ENCODE peak calls at places on chromosomes 13 and 19, in eight cellular contexts. M, C, P, H, F, Z, L and D are unnamed samples. For H3K4me1, the result is how much of the 10 kb centered on the place peaks cover.

GRCh38 chr13:31441804-31442487 is 242.2 kb downstream of the B3GLCT start:
- DNase-seq in P (no peak), L (peak), Z (peak), F (no peak), C (no peak), H (no peak), M (peak), D (peak)

GRCh38 chr19:1280588-1281269 is 4.9 kb upstream of the EFNA2 start:
- DNase-seq in Z (no peak), P (no peak), C (no peak), L (no peak), F (no peak), H (no peak), M (no peak), D (no peak)

GRCh38 chr13:94968040-94968756 is 255.9 kb upstream of the SOX21 start:
- DNase-seq in C (no peak), F (no peak), Z (no peak), L (no peak), M (no peak), P (no peak), H (peak), D (peak)

GRCh38 chr19:12603714-12604113 is 6.9 kb downstream of the ZNF490 start:
- DNase-seq in M (no peak), F (no peak), L (no peak), C (no peak), H (no peak), P (peak), Z (no peak), D (no peak)

GRCh38 chr13:50198508-50198907 is 183.3 kb downstream of the KCNRG start:
- DNase-seq in Z (no peak), M (no peak), F (peak), L (no peak), P (no peak), C (no peak), H (no peak), D (no peak)

GRCh38 chr13:30486230-30487074 is 20.7 kb upstream of the HMGB1 start:
- DNase-seq in Z (no peak), L (no peak), H (no peak), C (no peak), F (peak), M (no peak), P (peak), D (peak)

GRCh38 chr19:17336872-17337674 is at the start of gene GTPBP3:
- DNase-seq in Z (peak), M (peak), P (peak), H (peak), L (peak), C (peak), F (peak), D (peak)

GRCh38 chr19:29658221-29658991 is 6.9 kb upstream of the PLEKHF1 start:
- DNase-seq in C (no peak), L (no peak), H (no peak), F (no peak), P (no peak), Z (no peak), M (no peak), D (no peak)

GRCh38 chr19:876780-877314 is 16.1 kb downstream of the MED16 start:
- DNase-seq in P (no peak), L (no peak), C (no peak), M (no peak), Z (no peak), H (no peak), F (no peak), D (no peak)

GRCh38 chr19:40266912-40267600 is 18.1 kb downstream of the AKT2 start:
- DNase-seq in M (no peak), H (no peak), F (no peak), Z (no peak), L (no peak), P (no peak), C (no peak), D (no peak)

GRCh38 chr13:95644611-95645052 is at the start of gene DZIP1:
- DNase-seq in F (peak), L (peak), C (peak), P (peak), Z (peak), H (peak), M (peak), D (peak)

GRCh38 chr19:15810335-15810734 is 5.1 kb downstream of the OR10H1 start:
- DNase-seq in H (no peak), M (peak), C (no peak), P (peak), L (no peak), F (peak), Z (no peak), D (peak)

GRCh38 chr19:3710265-3710812 is 2.2 kb downstream of the TJP3 start:
- DNase-seq in C (peak), L (peak), Z (peak), H (no peak), M (peak), F (peak), P (peak), D (peak)

GRCh38 chr13:114049026-114049425 is 75.2 kb upstream of the C13orf46 start:
- DNase-seq in H (no peak), M (no peak), Z (no peak), L (no peak), F (no peak), C (no peak), P (peak), D (no peak)

GRCh38 chr13:73158851-73159250 is 100.0 kb downstream of the KLF5 start:
- DNase-seq in C (no peak), F (peak), H (no peak), P (no peak), L (no peak), M (no peak), Z (no peak), D (peak)

GRCh38 chr19:56837492-56837891 is 3.0 kb downstream of the PEG3 start:
- DNase-seq in F (peak), H (no peak), C (peak), Z (peak), P (peak), M (peak), L (peak), D (peak)

GRCh38 chr13:36848228-36848982 is 29.4 kb downstream of the RFXAP start:
- DNase-seq in Z (no peak), P (no peak), C (no peak), L (no peak), F (no peak), M (no peak), H (peak), D (no peak)

GRCh38 chr13:113584870-113585671 is 518 bp downstream of the TFDP1 start:
- DNase-seq in Z (no peak), M (no peak), L (no peak), F (peak), P (peak), H (peak), C (peak), D (peak)

GRCh38 chr19:4083677-4084546 is 17.2 kb upstream of the ZBTB7A start:
- DNase-seq in Z (no peak), H (no peak), P (peak), M (peak), F (peak), L (no peak), C (no peak), D (no peak)

GRCh38 chr13:39373108-39373507 is 229.9 kb downstream of the LHFPL6 start:
- DNase-seq in P (no peak), Z (no peak), M (no peak), F (no peak), H (no peak), C (no peak), L (no peak), D (no peak)

GRCh38 chr19:51727349-51727880 is 3.6 kb upstream of the HAS1 start:
- DNase-seq in P (no peak), C (no peak), Z (no peak), H (no peak), M (no peak), L (no peak), F (peak), D (no peak)

GRCh38 chr19:37362733-37363132 is 8.2 kb upstream of the ZNF527 start:
- DNase-seq in P (no peak), H (peak), F (no peak), M (no peak), L (no peak), Z (no peak), C (no peak), D (peak)

GRCh38 chr13:33123066-33123940 is 107.1 kb downstream of the KL start:
- DNase-seq in L (peak), H (no peak), M (no peak), Z (no peak), P (no peak), F (no peak), C (no peak), D (peak)

GRCh38 chr19:42143341-42144234 is 11.3 kb upstream of the POU2F2 start:
- DNase-seq in F (peak), C (no peak), M (no peak), H (peak), Z (no peak), P (no peak), L (no peak), D (peak)

GRCh38 chr13:37148501-37148900 is 43.0 kb upstream of the CSNK1A1L start:
- DNase-seq in L (no peak), C (no peak), H (no peak), F (no peak), M (no peak), Z (no peak), P (no peak), D (no peak)

GRCh38 chr13:74767031-74767430 is 632.8 kb upstream of the KLF12 start:
- DNase-seq in C (no peak), H (no peak), L (no peak), F (peak), P (no peak), Z (no peak), M (no peak), D (peak)

GRCh38 chr19:16386619-16387240 is 62.1 kb downstream of the KLF2 start:
- DNase-seq in H (peak), Z (no peak), P (no peak), F (peak), L (no peak), C (no peak), M (no peak), D (peak)

GRCh38 chr13:37058801-37059135 is 720 bp downstream of the SUPT20H start:
- DNase-seq in L (no peak), F (no peak), C (no peak), H (peak), P (no peak), M (no peak), Z (no peak), D (peak)

DNA sequence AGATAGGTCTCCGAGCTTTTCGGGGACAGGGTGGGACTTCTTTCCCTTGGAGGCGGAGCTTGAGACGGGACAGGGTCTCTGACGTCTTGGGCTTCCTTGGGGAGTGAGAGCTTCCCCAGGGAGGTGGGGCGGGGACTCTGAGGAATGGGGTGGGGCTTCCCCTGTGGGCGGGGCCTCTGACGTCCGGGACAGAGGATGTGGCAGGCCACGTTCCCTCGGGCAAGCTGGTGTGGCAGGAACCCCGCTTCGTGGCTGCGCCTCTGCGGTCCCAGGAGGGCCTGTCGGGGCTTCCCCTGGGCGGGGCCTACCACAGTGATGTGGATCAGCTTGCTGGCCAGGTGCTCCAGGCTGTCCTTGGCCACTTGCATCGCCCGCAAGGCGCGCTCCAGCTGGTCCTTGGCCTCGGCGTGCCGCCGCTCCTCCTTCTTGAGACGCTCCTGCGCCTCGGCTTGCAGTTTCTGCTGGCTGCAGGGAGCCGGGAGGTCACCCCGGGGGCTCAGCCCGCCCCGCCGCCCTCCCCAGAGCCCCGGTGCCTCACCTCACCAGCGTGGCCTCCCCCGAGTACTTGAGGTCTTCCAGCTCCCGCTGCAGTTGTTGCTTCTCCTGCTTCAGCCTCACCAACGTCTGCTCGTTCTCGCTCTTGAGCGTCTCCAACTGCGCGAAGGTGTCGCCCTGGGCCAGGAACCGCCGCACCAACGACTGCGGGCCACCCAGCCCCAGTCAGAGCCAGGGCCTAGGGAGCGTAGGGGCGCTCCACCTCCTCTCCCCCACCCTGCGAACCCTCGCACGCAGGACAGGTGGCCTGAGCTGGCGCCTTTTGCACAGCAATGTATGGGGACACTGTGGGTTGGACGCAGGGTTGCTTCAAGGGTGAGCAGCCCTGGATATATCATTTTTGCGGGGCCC is 3.3 kb upstream of the RGL3 start:
- DNase-seq in C (peak), P (peak), Z (peak), H (peak), M (peak), L (peak), F (no peak), D (peak)
- H3K4me3 ChIP-seq in C (no peak), P (no peak), Z (no peak), H (peak), M (peak), L (no peak), F (no peak), D (no peak)

GRCh38 chr19:13849991-13850909 is 26.7 kb upstream of the NANOS3 start:
- DNase-seq in L (no peak), M (peak), Z (peak), C (peak), H (peak), F (peak), P (peak), D (peak)

GRCh38 chr19:13847900-13848677 is 28.8 kb upstream of the NANOS3 start:
- DNase-seq in M (no peak), H (no peak), F (no peak), P (no peak), Z (no peak), L (no peak), C (no peak), D (no peak)

GRCh38 chr19:13849277-13849676 is 27.7 kb upstream of the NANOS3 start:
- DNase-seq in P (no peak), F (peak), C (no peak), H (no peak), L (no peak), Z (peak), M (no peak), D (no peak)

GRCh38 chr19:13847033-13847899 is 29.7 kb upstream of the NANOS3 start:
- DNase-seq in H (peak), M (peak), F (peak), C (peak), P (peak), L (peak), Z (peak), D (peak)

DNA sequence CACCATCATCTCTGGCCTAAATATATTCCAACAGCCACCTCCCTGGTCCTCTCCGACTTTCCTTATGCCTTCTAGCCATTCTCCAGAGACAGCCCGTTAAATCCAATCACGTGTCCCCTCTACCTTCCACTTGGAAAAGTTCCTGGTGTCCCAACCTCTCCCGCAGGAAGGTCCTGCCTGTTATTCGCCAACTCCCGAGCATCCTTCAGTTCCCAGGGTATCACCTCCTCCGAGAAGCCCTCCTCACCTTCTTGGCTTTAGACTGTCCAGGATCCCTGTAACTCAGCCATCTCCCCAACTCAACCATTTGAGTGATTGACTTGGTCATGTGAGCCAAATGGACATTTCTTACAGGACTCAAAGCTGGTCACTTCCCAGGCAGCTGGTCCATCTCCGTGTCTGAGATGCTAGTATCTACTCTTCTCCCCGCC is 28.1 kb upstream of the NANOS3 start:
- DNase-seq in Z (no peak), C (no peak), P (no peak), M (no peak), L (no peak), F (peak), H (no peak), D (no peak)
- H3K4me1 ChIP-seq in Z (under half), C (under half), P (under half), M (under half), L (under half), F (half or more), H (under half), D (under half)

DNA sequence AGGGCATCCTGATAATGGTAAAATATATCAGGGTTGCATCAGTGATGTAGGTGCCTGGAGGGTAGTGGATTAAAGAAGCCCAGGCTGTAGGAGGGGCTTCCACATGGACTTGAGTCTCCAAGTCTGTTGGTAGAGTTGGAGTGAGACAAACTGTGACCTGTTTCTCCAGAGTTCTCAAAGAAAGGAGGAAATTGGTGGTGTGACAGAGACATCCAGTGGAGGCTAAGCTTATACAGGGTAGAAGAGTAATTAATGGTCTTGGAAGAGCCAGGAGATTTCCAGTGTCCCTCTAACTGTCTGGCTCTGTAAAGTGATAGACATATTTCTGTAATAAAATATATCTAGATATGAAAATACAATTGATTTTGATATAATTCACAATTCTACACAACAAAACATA is 61.1 kb downstream of the GPC5 start:
- DNase-seq in F (no peak), Z (no peak), P (no peak), M (no peak), C (no peak), L (no peak), H (no peak), D (no peak)
- H3K27ac ChIP-seq in F (no peak), Z (no peak), P (no peak), M (no peak), C (no peak), L (no peak), H (no peak), D (no peak)

DNA sequence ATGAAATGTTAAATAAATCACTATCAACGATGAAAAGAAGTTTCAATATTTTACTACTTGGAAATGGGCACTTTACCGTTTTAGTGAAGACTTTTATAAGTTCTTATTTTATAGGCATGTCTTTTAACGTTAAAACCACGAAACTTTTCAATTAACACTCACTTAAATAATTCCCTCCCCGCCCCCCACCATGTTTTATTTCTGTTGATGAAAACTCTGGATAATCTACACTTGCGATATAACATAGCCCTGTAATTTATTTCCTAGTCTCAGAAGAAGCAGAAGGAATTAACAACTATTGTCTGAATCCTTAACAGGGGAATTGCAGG is 343 bp upstream of the ZNF285 start:
- DNase-seq in L (no peak), M (no peak), C (no peak), P (no peak), Z (no peak), H (no peak), F (no peak), D (no peak)
- H3K4me3 ChIP-seq in L (peak), M (peak), C (no peak), P (no peak), Z (peak), H (peak), F (peak), D (peak)

GRCh38 chr13:29449726-29450125 is 145.8 kb downstream of the SLC7A1 start:
- DNase-seq in F (no peak), L (no peak), Z (no peak), P (no peak), C (no peak), H (no peak), M (no peak), D (no peak)

GRCh38 chr13:29441301-29441700 is 154.2 kb downstream of the SLC7A1 start:
- DNase-seq in L (no peak), C (no peak), Z (no peak), P (no peak), F (no peak), M (no peak), H (no peak), D (no peak)

GRCh38 chr13:29448124-29448685 is 147.3 kb downstream of the SLC7A1 start:
- DNase-seq in Z (no peak), C (no peak), H (no peak), F (no peak), M (no peak), P (no peak), L (no peak), D (peak)

GRCh38 chr13:29446016-29446415 is 149.5 kb downstream of the SLC7A1 start:
- DNase-seq in Z (no peak), H (no peak), L (no peak), M (no peak), P (no peak), F (no peak), C (no peak), D (no peak)
- H3K4me1 ChIP-seq in Z (under half), H (under half), L (under half), M (under half), P (under half), F (under half), C (under half), D (under half)